ENCODE peak calls at places on chromosome 7, in nine cellular contexts. V is neural progenitor cell; F is lower leg skin; L is prostate gland; O is activated naive CD4-positive, alpha-beta T cell treated with Interleukin-2 at 50 U/mL for 16 hours; K is endodermal cell; D is neural crest cell; P is NCI-H748 treated with DMSO at 0.1 percent for 48 hours; T is RPMI8226. A is an unnamed sample.

GRCh38 chr7:141158562-141158961 is 84.7 kb downstream of the TMEM178B start:
- DNase-seq in V (no peak), F (peak), L (no peak), O (no peak), K (peak), D (no peak), P (no peak), T (peak), A (peak)

GRCh38 chr7:135300913-135301765 is 67.5 kb downstream of the STRA8 start:
- DNase-seq in V (no peak), F (no peak), L (no peak), O (no peak), K (peak), D (no peak), P (no peak), T (no peak), A (no peak)

GRCh38 chr7:114759347-114760062 is 162.4 kb upstream of the MDFIC start:
- DNase-seq in V (peak), F (no peak), L (peak), O (no peak), K (no peak), D (no peak), P (peak), T (no peak), A (peak)

GRCh38 chr7:142348100-142348499 is 90.2 kb upstream of the PRSS58 start:
- DNase-seq in V (no peak), F (no peak), L (no peak), O (no peak), K (no peak), D (no peak), P (no peak), T (no peak), A (no peak)

GRCh38 chr7:151197932-151198331 is 10.9 kb upstream of the ASB10 start:
- DNase-seq in V (no peak), F (no peak), L (no peak), O (no peak), K (no peak), D (no peak), P (no peak), T (no peak), A (no peak)

GRCh38 chr7:101947899-101948298 is 130.5 kb downstream of the CUX1 start:
- DNase-seq in V (no peak), F (no peak), L (no peak), O (no peak), K (no peak), D (no peak), P (peak), T (no peak), A (peak)

GRCh38 chr7:91324663-91325062 is 60.4 kb downstream of the FZD1 start:
- DNase-seq in V (no peak), F (no peak), L (no peak), O (no peak), K (no peak), D (no peak), P (no peak), T (no peak), A (no peak)

GRCh38 chr7:99339595-99339994 is 13.9 kb downstream of the ARPC1A start:
- DNase-seq in V (no peak), F (no peak), L (no peak), O (no peak), K (no peak), D (no peak), P (no peak), T (no peak), A (no peak)

GRCh38 chr7:75989726-75990388 is 4.5 kb downstream of the TMEM120A start:
- DNase-seq in V (no peak), F (no peak), L (no peak), O (no peak), K (no peak), D (no peak), P (no peak), T (no peak), A (no peak)

GRCh38 chr7:134140889-134141867 is 14.0 kb downstream of the LRGUK start:
- DNase-seq in V (peak), F (peak), L (peak), O (peak), K (peak), D (peak), P (no peak), T (peak), A (peak)

GRCh38 chr7:23542752-23543151 is 11.0 kb upstream of the TRA2A start:
- DNase-seq in V (no peak), F (no peak), L (no peak), O (no peak), K (no peak), D (no peak), P (no peak), T (no peak), A (no peak)

GRCh38 chr7:45597286-45597984 is 23.3 kb downstream of the ADCY1 start:
- DNase-seq in V (no peak), F (no peak), L (no peak), O (no peak), K (peak), D (no peak), P (no peak), T (no peak), A (no peak)

GRCh38 chr7:100247152-100247757 is 27.5 kb downstream of the PVRIG start:
- DNase-seq in V (peak), F (no peak), L (peak), O (no peak), K (peak), D (no peak), P (peak), T (no peak), A (peak)

GRCh38 chr7:70721500-70721899 is 410.4 kb upstream of the GALNT17 start:
- DNase-seq in V (no peak), F (no peak), L (no peak), O (no peak), K (no peak), D (no peak), P (no peak), T (no peak), A (no peak)

GRCh38 chr7:132404261-132404660 is 172.0 kb downstream of the PLXNA4 start:
- DNase-seq in V (no peak), F (no peak), L (no peak), O (no peak), K (no peak), D (no peak), P (no peak), T (no peak), A (no peak)

GRCh38 chr7:2425749-2426148 is 22.3 kb downstream of the CHST12 start:
- DNase-seq in V (no peak), F (no peak), L (no peak), O (no peak), K (no peak), D (no peak), P (no peak), T (peak), A (no peak)

GRCh38 chr7:43164757-43165156 is 52.3 kb downstream of the HECW1 start:
- DNase-seq in V (no peak), F (no peak), L (no peak), O (no peak), K (no peak), D (no peak), P (no peak), T (no peak), A (peak)

GRCh38 chr7:155386608-155387007 is 71.3 kb upstream of the EN2 start:
- DNase-seq in V (no peak), F (no peak), L (no peak), O (no peak), K (no peak), D (no peak), P (no peak), T (no peak), A (no peak)

GRCh38 chr7:18408461-18408860 is 87.1 kb upstream of the HDAC9 start:
- DNase-seq in V (no peak), F (no peak), L (no peak), O (no peak), K (no peak), D (no peak), P (no peak), T (no peak), A (peak)

GRCh38 chr7:84701524-84702306 is 485.1 kb downstream of the SEMA3D start:
- DNase-seq in V (peak), F (no peak), L (no peak), O (no peak), K (peak), D (no peak), P (no peak), T (no peak), A (peak)

GRCh38 chr7:75818462-75818861 is 4.9 kb upstream of the CCL24 start:
- DNase-seq in V (no peak), F (no peak), L (no peak), O (no peak), K (no peak), D (no peak), P (no peak), T (no peak), A (no peak)

GRCh38 chr7:73515184-73515583 is 6.9 kb downstream of the BAZ1B start:
- DNase-seq in V (no peak), F (no peak), L (no peak), O (no peak), K (no peak), D (no peak), P (no peak), T (no peak), A (no peak)

GRCh38 chr7:64559206-64559605 is 3.7 kb downstream of the ZNF680 start:
- DNase-seq in V (no peak), F (no peak), L (peak), O (no peak), K (no peak), D (no peak), P (no peak), T (peak), A (peak)

GRCh38 chr7:150663802-150664494 is 21.6 kb upstream of the GIMAP2 start:
- DNase-seq in V (no peak), F (no peak), L (no peak), O (peak), K (no peak), D (no peak), P (no peak), T (peak), A (no peak)

GRCh38 chr7:93547716-93548115 is 26.8 kb downstream of the CALCR start:
- DNase-seq in V (no peak), F (no peak), L (no peak), O (no peak), K (no peak), D (no peak), P (no peak), T (no peak), A (no peak)

GRCh38 chr7:159030490-159031134 is 114.1 kb downstream of the VIPR2 start:
- DNase-seq in V (peak), F (peak), L (no peak), O (no peak), K (peak), D (peak), P (no peak), T (peak), A (peak)